ENCODE peak calls at places on chromosome 4, in seven cellular contexts. One of them, this sample, is unnamed.

GRCh38 chr4:138222041-138222440 is 20.1 kb downstream of the SLC7A11 start:
- DNase-seq in A549: peak; percentile 89
- DNase-seq in heart right ventricle: no peak
- DNase-seq in upper lobe of right lung: no peak
- DNase-seq in GM23338: no peak
- DNase-seq in neural progenitor cell: no peak
- DNase-seq in mucosa of descending colon: peak; percentile 17
- DNase-seq in this sample: peak; percentile 43

GRCh38 chr4:22090655-22091350 is 142.2 kb upstream of the KCNIP4 start:
- DNase-seq in A549: no peak
- DNase-seq in heart right ventricle: no peak
- DNase-seq in upper lobe of right lung: no peak
- DNase-seq in GM23338: peak; percentile 13
- DNase-seq in neural progenitor cell: no peak
- DNase-seq in mucosa of descending colon: no peak
- DNase-seq in this sample: no peak

GRCh38 chr4:153248641-153249198 is 44.5 kb downstream of the TRIM2 start:
- DNase-seq in A549: no peak
- DNase-seq in heart right ventricle: peak; percentile 21
- DNase-seq in upper lobe of right lung: no peak
- DNase-seq in GM23338: no peak
- DNase-seq in neural progenitor cell: no peak
- DNase-seq in mucosa of descending colon: no peak
- DNase-seq in this sample: no peak

GRCh38 chr4:7539659-7540058 is 104.9 kb upstream of the PSAPL1 start:
- DNase-seq in A549: peak; percentile 73
- DNase-seq in heart right ventricle: no peak
- DNase-seq in upper lobe of right lung: no peak
- DNase-seq in GM23338: peak; percentile 62
- DNase-seq in neural progenitor cell: peak; percentile 29
- DNase-seq in mucosa of descending colon: no peak
- DNase-seq in this sample: peak; percentile 73

GRCh38 chr4:83285022-83285387 is 407 bp upstream of the COQ2 start:
- DNase-seq in A549: peak; percentile 54
- DNase-seq in heart right ventricle: no peak
- DNase-seq in upper lobe of right lung: no peak
- DNase-seq in GM23338: peak; percentile 47
- DNase-seq in neural progenitor cell: peak; percentile 20
- DNase-seq in mucosa of descending colon: peak; percentile 46
- DNase-seq in this sample: peak; percentile 26

GRCh38 chr4:122992111-122992510 is 69.7 kb upstream of the NUDT6 start:
- DNase-seq in A549: no peak
- DNase-seq in heart right ventricle: no peak
- DNase-seq in upper lobe of right lung: no peak
- DNase-seq in GM23338: no peak
- DNase-seq in neural progenitor cell: no peak
- DNase-seq in mucosa of descending colon: no peak
- DNase-seq in this sample: no peak

GRCh38 chr4:177505171-177505615 is 63.0 kb upstream of the AGA start:
- DNase-seq in A549: no peak
- DNase-seq in heart right ventricle: no peak
- DNase-seq in upper lobe of right lung: no peak
- DNase-seq in GM23338: peak; percentile 70
- DNase-seq in neural progenitor cell: no peak
- DNase-seq in mucosa of descending colon: peak; percentile 3
- DNase-seq in this sample: peak; percentile 32

GRCh38 chr4:51932261-51932660 is 87.9 kb downstream of the LRRC66 start:
- DNase-seq in A549: no peak
- DNase-seq in heart right ventricle: no peak
- DNase-seq in upper lobe of right lung: no peak
- DNase-seq in GM23338: no peak
- DNase-seq in neural progenitor cell: no peak
- DNase-seq in mucosa of descending colon: no peak
- DNase-seq in this sample: no peak

GRCh38 chr4:41287005-41287404 is 30.3 kb downstream of the UCHL1 start:
- DNase-seq in A549: peak; percentile 35
- DNase-seq in heart right ventricle: no peak
- DNase-seq in upper lobe of right lung: no peak
- DNase-seq in GM23338: no peak
- DNase-seq in neural progenitor cell: no peak
- DNase-seq in mucosa of descending colon: no peak
- DNase-seq in this sample: no peak

GRCh38 chr4:41154001-41154813 is 60.1 kb downstream of the APBB2 start:
- DNase-seq in A549: no peak
- DNase-seq in heart right ventricle: no peak
- DNase-seq in upper lobe of right lung: no peak
- DNase-seq in GM23338: no peak
- DNase-seq in neural progenitor cell: no peak
- DNase-seq in mucosa of descending colon: no peak
- DNase-seq in this sample: no peak

GRCh38 chr4:177441061-177441802 is 1.0 kb downstream of the AGA start:
- DNase-seq in A549: peak; percentile 35
- DNase-seq in heart right ventricle: no peak
- DNase-seq in upper lobe of right lung: no peak
- DNase-seq in GM23338: peak; percentile 50
- DNase-seq in neural progenitor cell: peak; percentile 11
- DNase-seq in mucosa of descending colon: peak; percentile 32
- DNase-seq in this sample: peak; percentile 54

GRCh38 chr4:105147226-105148151 is 813 bp downstream of the TET2 start:
- DNase-seq in A549: peak; percentile 24
- DNase-seq in heart right ventricle: no peak
- DNase-seq in upper lobe of right lung: no peak
- DNase-seq in GM23338: peak; percentile 74
- DNase-seq in neural progenitor cell: peak; percentile 58
- DNase-seq in mucosa of descending colon: peak; percentile 49
- DNase-seq in this sample: peak; percentile 76

GRCh38 chr4:110483516-110483915 is 7.6 kb downstream of the ENPEP start:
- DNase-seq in A549: no peak
- DNase-seq in heart right ventricle: no peak
- DNase-seq in upper lobe of right lung: no peak
- DNase-seq in GM23338: no peak
- DNase-seq in neural progenitor cell: no peak
- DNase-seq in mucosa of descending colon: no peak
- DNase-seq in this sample: no peak

GRCh38 chr4:89305028-89305427 is 2.6 kb downstream of the GPRIN3 start:
- DNase-seq in A549: peak; percentile 46
- DNase-seq in heart right ventricle: no peak
- DNase-seq in upper lobe of right lung: no peak
- DNase-seq in GM23338: no peak
- DNase-seq in neural progenitor cell: no peak
- DNase-seq in mucosa of descending colon: no peak
- DNase-seq in this sample: no peak
- H3K4me3 ChIP-seq in A549: peak overlapping the region; percentile 80
- H3K4me3 ChIP-seq in heart right ventricle: no peak overlapping the region
- H3K4me3 ChIP-seq in upper lobe of right lung: peak overlapping the region; percentile 72
- H3K4me3 ChIP-seq in GM23338: no peak overlapping the region
- H3K4me3 ChIP-seq in neural progenitor cell: no peak overlapping the region
- H3K4me3 ChIP-seq in mucosa of descending colon: no peak overlapping the region
- H3K4me3 ChIP-seq in this sample: no peak overlapping the region

GRCh38 chr4:39406763-39407583 is at the start of gene KLB:
- DNase-seq in A549: peak; percentile 59
- DNase-seq in heart right ventricle: no peak
- DNase-seq in upper lobe of right lung: no peak
- DNase-seq in GM23338: no peak
- DNase-seq in neural progenitor cell: no peak
- DNase-seq in mucosa of descending colon: peak; percentile 61
- DNase-seq in this sample: no peak
- H3K4me3 ChIP-seq in A549: peak within 1 kb of the TSS; percentile 36
- H3K4me3 ChIP-seq in heart right ventricle: no peak within 1 kb of the TSS
- H3K4me3 ChIP-seq in upper lobe of right lung: peak within 1 kb of the TSS; percentile 1
- H3K4me3 ChIP-seq in GM23338: no peak within 1 kb of the TSS
- H3K4me3 ChIP-seq in neural progenitor cell: no peak within 1 kb of the TSS
- H3K4me3 ChIP-seq in mucosa of descending colon: no peak within 1 kb of the TSS
- H3K4me3 ChIP-seq in this sample: no peak within 1 kb of the TSS

GRCh38 chr4:18686338-18687039 is 664.9 kb upstream of the LCORL start:
- DNase-seq in A549: no peak
- DNase-seq in heart right ventricle: no peak
- DNase-seq in upper lobe of right lung: no peak
- DNase-seq in GM23338: no peak
- DNase-seq in neural progenitor cell: no peak
- DNase-seq in mucosa of descending colon: peak; percentile 10
- DNase-seq in this sample: no peak

GRCh38 chr4:18689308-18689915 is 667.9 kb upstream of the LCORL start:
- DNase-seq in A549: peak; percentile 36
- DNase-seq in heart right ventricle: no peak
- DNase-seq in upper lobe of right lung: no peak
- DNase-seq in GM23338: peak; percentile 79
- DNase-seq in neural progenitor cell: peak; percentile 61
- DNase-seq in mucosa of descending colon: peak; percentile 86
- DNase-seq in this sample: peak; percentile 26

GRCh38 chr4:18684932-18685331 is 663.4 kb upstream of the LCORL start:
- DNase-seq in A549: no peak
- DNase-seq in heart right ventricle: no peak
- DNase-seq in upper lobe of right lung: no peak
- DNase-seq in GM23338: no peak
- DNase-seq in neural progenitor cell: no peak
- DNase-seq in mucosa of descending colon: peak; percentile 16
- DNase-seq in this sample: no peak
- H3K4me3 ChIP-seq in A549: no peak overlapping the region
- H3K4me3 ChIP-seq in heart right ventricle: no peak overlapping the region
- H3K4me3 ChIP-seq in upper lobe of right lung: no peak overlapping the region
- H3K4me3 ChIP-seq in GM23338: no peak overlapping the region
- H3K4me3 ChIP-seq in neural progenitor cell: no peak overlapping the region
- H3K4me3 ChIP-seq in mucosa of descending colon: no peak overlapping the region
- H3K4me3 ChIP-seq in this sample: no peak overlapping the region

GRCh38 chr4:168153596-168154440 is 61.5 kb downstream of the ANXA10 start:
- DNase-seq in A549: peak; percentile 82
- DNase-seq in heart right ventricle: peak; percentile 63
- DNase-seq in upper lobe of right lung: peak; percentile 86
- DNase-seq in GM23338: peak; percentile 77
- DNase-seq in neural progenitor cell: peak; percentile 81
- DNase-seq in mucosa of descending colon: peak; percentile 96
- DNase-seq in this sample: peak; percentile 75
- H3K4me3 ChIP-seq in A549: peak overlapping the region; percentile 36
- H3K4me3 ChIP-seq in heart right ventricle: peak overlapping the region; percentile 28
- H3K4me3 ChIP-seq in upper lobe of right lung: peak overlapping the region; percentile 29
- H3K4me3 ChIP-seq in GM23338: no peak overlapping the region
- H3K4me3 ChIP-seq in neural progenitor cell: no peak overlapping the region
- H3K4me3 ChIP-seq in mucosa of descending colon: no peak overlapping the region
- H3K4me3 ChIP-seq in this sample: no peak overlapping the region

This sample was measured in HAP-1.